ENCODE peak calls at places on chromosomes 5 and 9, in five cellular contexts. F, N, V, J and R are unnamed samples.
A peak's percentile ranks its signal among the peaks of the same experiment; 100 is the strongest.

GRCh38 chr9:133054966-133055365 is 6.8 kb upstream of the CEL start:
- DNase-seq in F (no peak), N (peak; percentile 69), V (no peak), J (peak; percentile 16), R (peak; percentile 51)

GRCh38 chr5:20030125-20030524 is 42.1 kb upstream of the CDH18 start:
- DNase-seq in F (no peak), N (no peak), V (no peak), J (no peak), R (no peak)

GRCh38 chr9:26462213-26462612 is 430.4 kb downstream of the CAAP1 start:
- DNase-seq in F (no peak), N (no peak), V (no peak), J (no peak), R (no peak)

GRCh38 chr5:52693279-52693678 is 94.4 kb upstream of the ITGA1 start:
- DNase-seq in F (no peak), N (no peak), V (no peak), J (peak; percentile 32), R (no peak)

GRCh38 chr9:109329274-109330258 is 8.7 kb upstream of the EPB41L4B start:
- DNase-seq in F (peak; percentile 56), N (no peak), V (no peak), J (peak; percentile 83), R (no peak)

GRCh38 chr5:90386099-90386710 is 23.4 kb downstream of the CETN3 start:
- DNase-seq in F (no peak), N (no peak), V (no peak), J (peak; percentile 31), R (no peak)

GRCh38 chr5:139833525-139833924 is 37.9 kb downstream of the PSD2 start:
- DNase-seq in F (no peak), N (no peak), V (no peak), J (no peak), R (no peak)

GRCh38 chr5:6806668-6807067 is 93.4 kb downstream of the TENT4A start:
- DNase-seq in F (no peak), N (no peak), V (no peak), J (no peak), R (no peak)